ENCODE peak calls at places on chromosomes 3 and 15, in seven cellular contexts. Q is AG04449, H is Panc1, K is ovary, X is nephron progenitor cell, T is mucosa of descending colon, U is psoas muscle. V is an unnamed sample.

GRCh38 chr15:33988384-33988783 is 20.1 kb downstream of the CHRM5 start:
- DNase-seq in U (no peak), Q (no peak), K (no peak), T (no peak), X (no peak), H (no peak), V (no peak)

GRCh38 chr15:38648116-38648843 is 83.7 kb upstream of the RASGRP1 start:
- DNase-seq in U (no peak), T (no peak), X (no peak), H (no peak), Q (no peak), K (no peak), V (no peak)

GRCh38 chr3:4335840-4336579 is 32.8 kb downstream of the SETMAR start:
- DNase-seq in U (no peak), T (no peak), X (no peak), K (no peak), H (no peak), Q (no peak), V (no peak)

GRCh38 chr15:66085128-66085527 is 168.4 kb downstream of the MEGF11 start:
- DNase-seq in X (no peak), Q (no peak), U (no peak), K (no peak), H (no peak), T (no peak), V (peak)

GRCh38 chr15:73715417-73715816 is 31.2 kb downstream of the CD276 start:
- DNase-seq in U (no peak), T (no peak), K (no peak), H (no peak), Q (no peak), X (no peak), V (no peak)

GRCh38 chr3:191412764-191413163 is 48.2 kb upstream of the PYDC2 start:
- DNase-seq in Q (peak), U (no peak), K (no peak), X (no peak), H (no peak), T (no peak), V (no peak)

GRCh38 chr3:171844873-171845272 is 1.7 kb downstream of the TMEM212 start:
- DNase-seq in U (no peak), Q (no peak), X (no peak), H (no peak), K (no peak), T (no peak), V (no peak)

GRCh38 chr15:65862682-65863081 is 6.6 kb upstream of the RAB11A start:
- DNase-seq in Q (no peak), X (peak), H (no peak), U (no peak), K (no peak), T (no peak), V (no peak)

GRCh38 chr3:168796339-168796738 is 700.6 kb upstream of the GOLIM4 start:
- DNase-seq in U (no peak), Q (no peak), X (no peak), H (no peak), T (no peak), K (no peak), V (no peak)

GRCh38 chr15:38992541-38993334 is 428.1 kb upstream of the RASGRP1 start:
- DNase-seq in X (peak), U (no peak), T (no peak), K (no peak), Q (no peak), H (no peak), V (no peak)

GRCh38 chr3:195348719-195349118 is 77.8 kb upstream of the XXYLT1 start:
- DNase-seq in K (no peak), H (no peak), X (no peak), U (no peak), Q (no peak), T (no peak), V (no peak)

GRCh38 chr3:15341030-15341726 is 8.8 kb upstream of the SH3BP5 start:
- DNase-seq in T (no peak), U (no peak), H (no peak), K (no peak), Q (no peak), X (no peak), V (no peak)

GRCh38 chr3:177419904-177420601 is 222.8 kb upstream of the TBL1XR1 start:
- DNase-seq in Q (no peak), H (no peak), T (no peak), U (no peak), K (no peak), X (no peak), V (no peak)

GRCh38 chr3:14377838-14378169 is 24.6 kb upstream of the SLC6A6 start:
- DNase-seq in H (no peak), T (peak), X (no peak), K (no peak), Q (no peak), U (no peak), V (no peak)

GRCh38 chr3:45362768-45363167 is 25.6 kb upstream of the LARS2 start:
- DNase-seq in K (no peak), U (no peak), T (no peak), H (no peak), X (no peak), Q (no peak), V (no peak)

GRCh38 chr15:87736401-87736800 is 520.1 kb downstream of the NTRK3 start:
- DNase-seq in H (no peak), K (no peak), U (no peak), T (no peak), Q (no peak), X (no peak), V (no peak)

GRCh38 chr3:111971533-111971932 is 7.3 kb upstream of the ABHD10 start:
- DNase-seq in H (no peak), U (no peak), K (peak), T (no peak), X (peak), Q (no peak), V (no peak)

GRCh38 chr3:196942915-196943277 is 568 bp upstream of the NCBP2 start:
- DNase-seq in H (no peak), T (peak), K (no peak), X (peak), Q (no peak), U (no peak), V (no peak)

GRCh38 chr3:71089271-71089670 is 494.3 kb downstream of the FOXP1 start:
- DNase-seq in Q (no peak), H (no peak), T (no peak), X (no peak), U (no peak), K (no peak), V (no peak)

DNA sequence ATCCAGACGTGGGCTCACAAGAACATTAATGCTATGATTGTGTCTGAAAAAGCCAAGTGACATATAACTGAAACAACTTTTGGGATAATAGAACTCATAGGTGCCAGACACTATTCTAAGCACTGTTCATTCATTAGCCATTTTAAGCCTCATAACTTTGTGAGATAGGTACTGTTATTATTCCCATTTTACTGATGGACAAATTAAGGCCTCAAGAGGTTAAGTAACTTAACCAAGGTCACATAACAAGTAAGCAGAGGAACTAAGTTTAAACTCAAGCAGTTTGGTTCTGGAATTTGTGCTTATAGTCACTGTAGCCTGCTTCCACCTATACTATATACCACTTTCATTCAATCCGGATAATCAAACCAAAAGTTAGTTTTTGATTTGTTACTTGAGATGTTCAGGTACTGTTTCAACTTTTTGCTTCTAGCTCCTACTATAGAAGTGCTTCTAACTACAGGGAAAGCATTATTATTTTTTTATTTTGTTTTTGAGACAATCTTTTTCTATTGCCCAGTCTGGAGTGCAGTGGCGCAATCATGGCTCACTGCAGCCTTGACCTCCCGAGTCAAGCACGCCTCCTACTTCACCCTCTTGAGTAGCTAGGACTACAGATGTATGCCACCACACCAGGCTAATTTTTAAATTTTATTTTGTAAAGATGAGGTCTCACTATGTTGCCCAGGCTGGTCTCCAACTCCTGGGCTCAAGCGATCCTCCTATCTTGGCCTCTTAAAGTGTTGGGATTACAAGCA is 41.9 kb downstream of the TIPARP start:
- DNase-seq in U (no peak), X (no peak), K (no peak), H (no peak), Q (no peak), T (no peak), V (no peak)
- TF ChIP-seq CTCF in U (no peak), X (no peak), K (no peak), H (no peak), Q (no peak), T (no peak), V (no peak)

GRCh38 chr3:149970716-149971402 is at the start of gene PFN2:
- DNase-seq in U (peak), T (peak), H (no peak), X (peak), K (peak), Q (no peak), V (peak)
- TF ChIP-seq CTCF in U (no peak), T (no peak), H (no peak), X (no peak), K (no peak), Q (no peak), V (peak)

GRCh38 chr3:160929595-160929994 is 173.6 kb downstream of the PPM1L start:
- DNase-seq in T (no peak), H (no peak), X (peak), K (no peak), U (peak), Q (no peak), V (no peak)
- TF ChIP-seq CTCF in T (no peak), H (peak), X (no peak), K (no peak), U (peak), Q (peak), V (peak)

GRCh38 chr3:24929521-24929920 is 434.9 kb upstream of the THRB start:
- DNase-seq in T (no peak), U (no peak), Q (no peak), K (no peak), H (no peak), X (no peak), V (no peak)
- TF ChIP-seq CTCF in T (no peak), U (no peak), Q (no peak), K (no peak), H (no peak), X (no peak), V (no peak)

DNA sequence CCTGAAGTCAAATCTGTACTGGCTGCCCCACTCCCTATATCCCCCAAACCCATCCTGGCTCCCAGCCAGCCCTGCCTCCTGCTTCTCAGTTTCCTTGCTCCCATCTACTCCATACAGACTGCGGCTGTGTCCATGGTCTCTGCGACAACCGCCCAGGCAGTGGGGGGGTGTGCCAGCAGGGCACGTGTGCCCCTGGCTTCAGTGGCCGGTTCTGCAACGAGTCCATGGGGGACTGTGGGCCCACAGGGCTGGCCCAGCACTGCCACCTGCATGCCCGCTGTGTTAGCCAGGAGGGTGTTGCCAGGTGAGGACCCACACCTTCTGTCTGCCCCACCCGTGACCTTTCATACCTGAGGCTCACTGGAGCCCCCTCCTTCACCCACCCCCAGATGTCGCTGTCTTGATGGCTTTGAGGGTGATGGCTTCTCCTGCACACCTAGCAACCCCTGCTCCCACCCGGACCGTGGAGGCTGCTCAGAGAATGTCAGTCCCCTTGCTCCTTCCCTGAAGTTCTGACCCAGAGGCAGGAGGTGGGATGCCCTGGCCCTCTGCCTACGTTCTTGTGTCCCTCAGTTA is 14.7 kb downstream of the STAB1 start:
- DNase-seq in Q (no peak), K (no peak), U (no peak), T (no peak), X (no peak), H (no peak), V (no peak)
- TF ChIP-seq CTCF in Q (no peak), K (no peak), U (no peak), T (no peak), X (no peak), H (no peak), V (no peak)

V was measured in chondrocyte.